ENCODE peak calls at places on chromosomes 6 and 20, in four cellular contexts. S, Y, K and W are unnamed samples.

GRCh38 chr6:4128748-4129147 is 6.6 kb downstream of the ECI2 start:
- DNase-seq in K (no peak), S (no peak), Y (no peak), W (peak)

GRCh38 chr6:116615937-116616756 is at the start of gene RSPH4A:
- DNase-seq in K (peak), S (peak), Y (peak), W (peak)

GRCh38 chr20:62136283-62137091 is 6.7 kb downstream of the PSMA7 start:
- DNase-seq in S (peak), Y (peak), K (peak), W (peak)

GRCh38 chr6:89564752-89565427 is 73.7 kb downstream of the LYRM2 start:
- DNase-seq in K (no peak), S (peak), Y (no peak), W (peak)

GRCh38 chr6:34223381-34223963 is 13.2 kb upstream of the HMGA1 start:
- DNase-seq in Y (no peak), S (no peak), K (no peak), W (no peak)

GRCh38 chr20:13259921-13260320 is 38.8 kb downstream of the ISM1 start:
- DNase-seq in S (no peak), K (no peak), Y (no peak), W (no peak)

GRCh38 chr6:75993236-75994162 is 79.0 kb downstream of the IMPG1 start:
- DNase-seq in S (no peak), Y (peak), K (peak), W (no peak)

GRCh38 chr6:12288211-12288618 is 1.9 kb upstream of the EDN1 start:
- DNase-seq in S (no peak), K (no peak), Y (no peak), W (no peak)

GRCh38 chr6:3318821-3319540 is 60.2 kb downstream of the PSMG4 start:
- DNase-seq in S (no peak), K (no peak), Y (no peak), W (no peak)

GRCh38 chr20:7571521-7572065 is 368.7 kb downstream of the HAO1 start:
- DNase-seq in K (no peak), Y (no peak), S (no peak), W (no peak)

GRCh38 chr6:79868098-79868722 is 79.1 kb downstream of the ELOVL4 start:
- DNase-seq in S (peak), K (peak), Y (peak), W (peak)

GRCh38 chr20:19254086-19254821 is 41.8 kb downstream of the SLC24A3 start:
- DNase-seq in K (no peak), Y (no peak), S (peak), W (no peak)
- H3K9ac ChIP-seq in K (no peak), Y (no peak), S (no peak), W (no peak)

DNA sequence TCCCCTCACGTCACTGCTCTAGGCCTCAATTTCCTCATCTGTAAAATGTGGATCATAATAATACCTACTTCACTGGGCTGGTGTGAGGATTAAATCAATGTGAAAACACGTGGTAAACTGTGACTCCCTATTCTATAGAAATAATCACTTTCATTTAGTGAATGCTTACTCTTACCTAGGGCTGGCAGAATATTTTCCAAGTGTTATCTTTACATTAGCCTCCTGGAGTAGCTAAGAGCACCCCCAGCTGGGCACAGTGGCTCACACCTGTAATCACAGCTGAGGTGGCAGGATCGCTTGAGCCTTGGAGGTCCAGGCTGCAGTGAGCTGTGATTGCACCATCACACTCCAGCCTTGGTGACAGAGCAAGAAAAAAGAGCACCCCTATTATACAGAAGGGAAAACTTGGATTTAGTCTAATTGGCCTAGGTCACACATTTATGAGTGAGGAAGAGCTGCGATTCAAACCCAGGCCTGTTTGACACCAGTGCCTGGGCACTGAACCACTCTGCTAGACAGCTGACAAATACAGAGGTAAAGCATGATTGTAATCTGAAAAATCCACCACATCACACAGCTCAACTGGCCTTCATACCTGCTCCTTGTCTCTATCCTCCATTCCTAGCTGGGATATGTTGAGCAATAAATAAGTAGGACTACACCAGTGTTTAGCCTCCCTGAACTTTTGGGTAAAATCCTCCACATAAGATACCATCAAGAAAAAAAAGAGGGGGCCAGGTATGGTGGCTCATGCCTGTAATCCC is 1.4 kb upstream of the SNTA1 start:
- DNase-seq in S (no peak), Y (peak), K (no peak), W (no peak)
- H3K9ac ChIP-seq in S (peak), Y (no peak), K (no peak), W (no peak)

GRCh38 chr20:46725186-46726165 is 16.0 kb downstream of the SLC2A10 start:
- DNase-seq in K (no peak), Y (no peak), S (no peak), W (no peak)

GRCh38 chr20:46721476-46721875 is 12.0 kb downstream of the SLC2A10 start:
- DNase-seq in K (no peak), S (no peak), Y (no peak), W (no peak)

GRCh38 chr20:46723039-46723438 is 13.6 kb downstream of the SLC2A10 start:
- DNase-seq in Y (no peak), K (no peak), S (no peak), W (no peak)

GRCh38 chr20:46722450-46722849 is 13.0 kb downstream of the SLC2A10 start:
- DNase-seq in S (no peak), K (no peak), Y (no peak), W (no peak)

DNA sequence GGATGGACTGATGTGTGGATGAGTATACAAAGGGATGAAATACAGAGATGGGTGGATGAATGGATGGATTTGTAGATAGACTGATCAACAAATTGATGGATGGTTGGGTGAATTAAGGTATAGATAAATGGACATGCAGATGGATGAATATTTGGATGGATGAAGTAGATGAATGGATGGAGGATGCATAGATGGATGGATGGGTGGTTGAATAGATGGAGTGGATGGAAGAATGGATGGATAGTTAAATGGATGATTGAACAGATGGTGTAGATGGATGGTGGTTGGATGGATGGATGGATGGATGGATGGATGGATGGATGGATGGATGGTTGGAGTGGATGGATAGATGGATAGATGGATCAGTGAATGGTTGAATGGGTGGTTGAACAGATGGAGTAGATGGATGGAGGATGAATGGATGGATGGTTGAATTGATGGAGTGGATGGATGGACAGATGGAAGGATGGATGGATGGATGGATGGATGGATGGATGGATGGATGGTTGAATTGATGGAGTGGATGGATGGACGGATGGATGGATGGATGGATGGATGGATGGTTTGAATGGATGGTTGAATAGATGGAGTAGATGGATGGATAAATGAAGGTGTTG is 15.0 kb downstream of the SLC2A10 start:
- DNase-seq in Y (no peak), K (no peak), S (no peak), W (no peak)
- H3K9ac ChIP-seq in Y (no peak), K (no peak), S (no peak), W (no peak)

DNA sequence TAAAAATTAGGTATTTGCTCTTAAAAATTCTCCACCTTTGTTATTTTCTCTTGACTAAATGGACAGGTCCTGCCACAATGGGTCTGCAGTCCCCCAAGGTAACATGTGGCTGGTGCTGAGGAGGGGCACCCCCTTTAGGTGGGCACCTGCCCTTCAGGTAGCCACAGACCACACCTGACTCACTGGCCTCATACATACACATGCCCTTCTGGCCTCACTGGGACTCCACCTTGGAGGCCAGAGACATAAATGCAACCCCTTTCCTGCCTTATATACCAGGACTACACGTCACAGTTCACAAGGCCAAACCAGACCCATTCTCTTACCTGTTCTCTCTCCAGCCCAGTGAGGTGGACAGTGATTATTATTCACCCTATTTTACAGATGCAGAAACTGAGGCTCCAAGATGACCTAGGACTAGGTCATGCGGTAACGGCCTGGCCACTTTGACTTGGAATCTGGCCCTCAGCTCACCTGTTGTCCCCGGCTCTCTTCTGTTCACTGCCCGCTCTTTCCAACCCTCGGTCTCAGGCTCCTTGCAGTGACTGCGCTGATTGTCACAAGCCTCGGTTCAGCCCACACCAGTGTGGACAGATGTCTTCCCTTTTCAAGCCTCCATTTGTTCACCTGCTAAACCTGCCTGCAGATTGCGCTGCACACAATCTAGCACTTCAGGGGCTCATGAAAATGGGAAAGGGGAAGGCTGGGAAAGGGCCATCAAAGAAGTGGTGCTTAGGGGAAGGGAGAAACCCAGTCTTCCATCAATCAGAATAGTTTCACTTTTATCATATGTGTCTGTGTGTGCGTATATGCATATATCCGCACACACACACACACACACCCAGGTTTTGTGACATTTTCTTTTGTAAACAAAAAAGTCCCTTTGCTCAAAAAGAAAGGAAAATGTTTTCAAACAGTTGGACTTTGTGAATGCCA is 121.7 kb downstream of the BCAS1 start:
- DNase-seq in K (no peak), S (no peak), Y (no peak), W (no peak)
- H3K9ac ChIP-seq in K (no peak), S (peak), Y (no peak), W (peak)

GRCh38 chr6:44257007-44257752 is at the start of gene SLC35B2:
- DNase-seq in K (peak), Y (peak), S (peak), W (peak)

GRCh38 chr6:44258325-44258863 is 1.1 kb upstream of the SLC35B2 start:
- DNase-seq in K (no peak), Y (no peak), S (no peak), W (no peak)

GRCh38 chr6:44257753-44258324 is 511 bp upstream of the SLC35B2 start:
- DNase-seq in Y (no peak), K (no peak), S (no peak), W (no peak)

GRCh38 chr6:44260011-44260410 is 2.7 kb upstream of the SLC35B2 start:
- DNase-seq in S (no peak), Y (no peak), K (no peak), W (no peak)

DNA sequence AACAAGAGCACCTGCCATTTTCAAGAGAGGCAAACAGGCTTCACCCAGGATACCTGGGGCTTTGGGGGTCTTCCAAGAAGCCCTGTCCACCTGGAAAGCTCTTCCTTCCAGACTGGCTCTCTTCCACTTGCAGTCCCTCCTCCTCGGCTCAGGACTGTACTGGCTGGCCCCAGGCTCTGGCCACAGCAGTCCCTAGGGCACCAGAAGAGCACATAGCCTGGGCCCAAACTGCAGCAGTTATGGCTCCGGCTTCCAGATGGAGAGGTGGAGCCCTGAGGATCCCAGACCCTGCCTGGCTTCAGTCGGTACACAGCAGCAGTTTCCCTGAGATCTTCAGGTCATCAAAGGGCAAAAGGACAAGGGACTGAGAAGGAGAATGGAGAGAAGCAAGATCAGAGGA is 1.6 kb upstream of the SLC35B2 start:
- DNase-seq in Y (no peak), K (no peak), S (no peak), W (no peak)
- H3K9ac ChIP-seq in Y (no peak), K (no peak), S (no peak), W (no peak)

DNA sequence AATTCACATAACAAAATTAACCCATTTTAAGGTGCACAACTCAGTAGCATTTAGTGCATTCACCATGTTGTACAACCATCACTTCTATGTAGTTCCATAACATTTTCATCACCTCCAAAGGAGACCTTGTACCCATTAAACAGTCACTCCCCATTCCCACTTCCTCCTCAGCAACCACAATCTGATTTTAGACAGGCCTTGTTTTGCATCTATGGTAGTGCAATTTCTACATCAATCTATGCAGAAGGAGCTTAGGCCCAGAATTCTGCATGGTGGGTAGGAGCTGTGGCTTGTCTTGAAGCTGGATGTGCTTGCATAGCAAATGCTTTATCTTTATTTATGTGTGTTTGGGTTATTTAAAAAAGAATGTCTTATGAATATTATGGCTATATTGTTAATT is 13.5 kb upstream of the HLA-DQA1 start:
- DNase-seq in S (no peak), K (no peak), Y (no peak), W (no peak)
- H3K9ac ChIP-seq in S (no peak), K (no peak), Y (no peak), W (no peak)

DNA sequence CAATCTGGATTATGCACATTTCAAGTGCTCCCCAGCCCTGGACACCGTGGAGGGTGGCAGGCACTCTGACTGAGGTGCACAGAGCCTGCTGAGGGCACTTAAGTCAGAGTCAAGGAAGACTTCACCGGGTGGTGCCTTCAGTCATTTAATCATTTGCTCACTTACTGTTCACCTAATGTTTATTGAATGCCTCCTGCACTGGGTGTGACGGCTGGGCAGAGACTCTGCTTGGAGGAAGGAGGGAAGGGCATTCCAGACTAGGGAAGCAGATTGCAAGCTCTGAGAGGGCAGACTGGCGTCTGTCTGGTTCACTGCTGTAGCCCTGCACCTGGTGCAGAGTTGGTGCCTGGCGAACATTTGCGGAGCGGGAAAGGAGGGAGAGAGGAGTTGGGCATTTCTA is 54.2 kb upstream of the FAM83D start:
- DNase-seq in Y (no peak), S (no peak), K (no peak), W (no peak)
- H3K9ac ChIP-seq in Y (no peak), S (no peak), K (no peak), W (no peak)

DNA sequence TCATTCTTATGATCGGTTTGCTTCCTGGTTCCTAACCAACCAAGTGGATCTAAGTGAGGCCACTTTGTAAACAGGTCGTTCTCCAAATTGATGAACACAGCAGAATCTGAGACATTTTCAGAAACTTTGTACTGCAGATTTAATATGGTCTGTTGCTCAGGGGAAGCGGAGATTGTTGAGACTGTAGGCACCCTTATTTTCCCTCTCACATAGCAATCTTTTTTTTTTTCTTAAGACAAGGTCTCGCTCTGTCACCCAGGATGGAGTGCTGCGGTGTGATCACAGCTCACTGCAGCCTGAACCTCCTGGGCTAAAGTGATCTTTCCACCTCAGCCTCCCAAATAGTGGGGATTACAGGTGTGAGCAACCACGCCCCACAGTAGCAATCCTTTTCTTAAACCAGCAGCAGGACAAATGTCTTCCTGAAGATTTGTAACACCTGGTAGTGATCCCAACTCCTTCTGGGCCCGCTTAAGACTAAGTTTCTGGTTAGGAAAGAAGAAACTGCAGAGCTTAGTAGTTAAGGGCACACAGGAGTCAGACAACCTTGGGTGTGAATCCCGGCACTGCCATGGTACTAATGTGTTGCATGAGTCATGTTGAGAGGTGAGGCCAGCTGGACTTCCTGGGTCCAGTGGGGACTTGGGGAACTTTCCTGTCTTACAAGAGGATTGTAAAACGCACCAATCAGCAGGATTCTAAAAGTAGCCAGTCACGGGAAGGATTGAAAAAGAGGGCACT is 48.4 kb upstream of the EZR start:
- DNase-seq in S (no peak), Y (no peak), K (no peak), W (no peak)
- H3K9ac ChIP-seq in S (no peak), Y (no peak), K (no peak), W (no peak)